ENCODE peak calls at places on chromosomes 2 and 18, in ten cellular contexts. E is Daoy; V is mucosa of descending colon; D is OCI-LY7; W is activated T-cell treated with anti-CD3 and anti-CD28 coated beads for 1 hour; O is SK-N-DZ; Q is choroid plexus epithelial cell; S is T-cell; L is activated CD4-positive, alpha-beta T cell treated with anti-CD3 and anti-CD28 coated beads, Interleukin-2, amount 50 U/mL, for 48 hours; U is fibroblast of villous mesenchyme. F is an unnamed sample.

GRCh38 chr18:76875390-76876330 is 53.3 kb downstream of the ZNF236 start:
- DNase-seq in E (peak; percentile 41), V (no peak), D (peak; percentile 34), W (no peak), O (peak; percentile 38), Q (peak; percentile 72), S (peak; percentile 19), L (peak; percentile 57), U (peak; percentile 48), F (peak; percentile 33)

GRCh38 chr2:209525834-209526281 is 102.0 kb downstream of the MAP2 start:
- DNase-seq in E (peak; percentile 25), V (no peak), D (no peak), W (no peak), O (no peak), Q (peak; percentile 93), S (no peak), L (no peak), U (peak; percentile 72), F (no peak)

GRCh38 chr2:49914281-49914680 is 760.0 kb upstream of the FSHR start:
- DNase-seq in E (peak; percentile 2), V (no peak), D (no peak), W (no peak), O (no peak), Q (no peak), S (no peak), L (no peak), U (no peak), F (no peak)

GRCh38 chr2:207073791-207074678 is 91.7 kb downstream of the KLF7 start:
- DNase-seq in E (no peak), V (no peak), D (no peak), W (no peak), O (no peak), Q (peak; percentile 41), S (no peak), L (peak; percentile 51), U (peak; percentile 12), F (no peak)

GRCh38 chr2:189534854-189535253 is 45.7 kb downstream of the SLC40A1 start:
- DNase-seq in E (no peak), V (no peak), D (no peak), W (no peak), O (no peak), Q (peak; percentile 64), S (no peak), L (no peak), U (peak; percentile 41), F (no peak)

GRCh38 chr18:77876319-77876865 is 626.7 kb downstream of the GALR1 start:
- DNase-seq in E (no peak), V (no peak), D (no peak), W (no peak), O (no peak), Q (no peak), S (no peak), L (no peak), U (no peak), F (no peak)

GRCh38 chr2:18703555-18703954 is 114.2 kb upstream of the NT5C1B start:
- DNase-seq in E (no peak), V (no peak), D (no peak), W (no peak), O (no peak), Q (peak; percentile 13), S (no peak), L (no peak), U (no peak), F (no peak)

GRCh38 chr2:96835830-96836229 is 8.0 kb downstream of the ANKRD23 start:
- DNase-seq in E (no peak), V (no peak), D (no peak), W (no peak), O (no peak), Q (no peak), S (no peak), L (no peak), U (no peak), F (no peak)

GRCh38 chr2:69668598-69668997 is 25.1 kb upstream of the AAK1 start:
- DNase-seq in E (no peak), V (no peak), D (no peak), W (no peak), O (no peak), Q (peak; percentile 39), S (no peak), L (no peak), U (peak; percentile 19), F (no peak)

GRCh38 chr18:35516789-35517188 is 19.0 kb upstream of the INO80C start:
- DNase-seq in E (no peak), V (no peak), D (no peak), W (no peak), O (no peak), Q (no peak), S (no peak), L (no peak), U (no peak), F (no peak)

F was measured in progenitor cell of endocrine pancreas.